ENCODE peak calls at places on chromosomes 1 and 21, in four cellular contexts. M is WTC11, Q is K562, A is SK-N-SH. V is an unnamed sample.
A peak's percentile ranks its signal among the peaks of the same experiment; 100 is the strongest.

GRCh38 chr1:86068841-86069756 is 87.5 kb downstream of the COL24A1 start:
- DNase-seq in M (no peak), Q (no peak), A (no peak), V (no peak)

GRCh38 chr1:15386128-15386824 is 23.4 kb upstream of the EFHD2 start:
- DNase-seq in M (no peak), Q (no peak), A (no peak), V (no peak)

GRCh38 chr1:18970762-18971161 is 14.3 kb upstream of the IFFO2 start:
- DNase-seq in M (no peak), Q (no peak), A (no peak), V (no peak)

GRCh38 chr1:174988539-174988938 is 11.2 kb upstream of the CACYBP start:
- DNase-seq in M (no peak), Q (no peak), A (no peak), V (no peak)

GRCh38 chr1:13888351-13888996 is 188.5 kb downstream of the PRDM2 start:
- DNase-seq in M (no peak), Q (no peak), A (no peak), V (no peak)

GRCh38 chr1:11337536-11338350 is 64.7 kb downstream of the UBIAD1 start:
- DNase-seq in M (peak; percentile 83), Q (peak; percentile 93), A (peak; percentile 88), V (no peak)

GRCh38 chr1:244672961-244673695 is 20.2 kb downstream of the DESI2 start:
- DNase-seq in M (no peak), Q (no peak), A (peak; percentile 49), V (no peak)

GRCh38 chr1:221204055-221204833 is 325.0 kb downstream of the HLX start:
- DNase-seq in M (no peak), Q (no peak), A (no peak), V (no peak)

GRCh38 chr1:13945856-13946255 is 245.9 kb downstream of the PRDM2 start:
- DNase-seq in M (no peak), Q (no peak), A (no peak), V (no peak)

GRCh38 chr21:21366277-21366676 is 368.1 kb downstream of the NCAM2 start:
- DNase-seq in M (no peak), Q (no peak), A (peak; percentile 4), V (no peak)

GRCh38 chr1:30534551-30534940 is 188.8 kb downstream of the MATN1 start:
- DNase-seq in M (no peak), Q (no peak), A (no peak), V (no peak)

GRCh38 chr21:45319461-45320211 is 31.9 kb upstream of the POFUT2 start:
- DNase-seq in M (no peak), Q (no peak), A (no peak), V (no peak)

GRCh38 chr1:27350673-27351540 is 9.1 kb downstream of the SYTL1 start:
- DNase-seq in M (peak; percentile 98), Q (peak; percentile 95), A (no peak), V (no peak)

GRCh38 chr1:96978867-96979266 is 257.3 kb downstream of the PTBP2 start:
- DNase-seq in M (no peak), Q (no peak), A (no peak), V (no peak)

GRCh38 chr1:45305231-45305630 is 21.5 kb upstream of the HPDL start:
- DNase-seq in M (no peak), Q (no peak), A (no peak), V (no peak)

GRCh38 chr1:188660573-188660972 is 1817.1 kb downstream of the BRINP3 start:
- DNase-seq in M (no peak), Q (no peak), A (no peak), V (no peak)

GRCh38 chr1:234719454-234720258 is 109.7 kb upstream of the IRF2BP2 start:
- DNase-seq in M (no peak), Q (no peak), A (no peak), V (no peak)

GRCh38 chr1:9822897-9823692 is 670 bp downstream of the CLSTN1 start:
- DNase-seq in M (peak; percentile 33), Q (peak; percentile 65), A (no peak), V (no peak)

GRCh38 chr1:5890346-5891106 is 101.7 kb downstream of the NPHP4 start:
- DNase-seq in M (no peak), Q (no peak), A (no peak), V (no peak)

GRCh38 chr1:19096036-19096833 is 113.8 kb downstream of the UBR4 start:
- DNase-seq in M (no peak), Q (no peak), A (peak; percentile 37), V (no peak)

DNA sequence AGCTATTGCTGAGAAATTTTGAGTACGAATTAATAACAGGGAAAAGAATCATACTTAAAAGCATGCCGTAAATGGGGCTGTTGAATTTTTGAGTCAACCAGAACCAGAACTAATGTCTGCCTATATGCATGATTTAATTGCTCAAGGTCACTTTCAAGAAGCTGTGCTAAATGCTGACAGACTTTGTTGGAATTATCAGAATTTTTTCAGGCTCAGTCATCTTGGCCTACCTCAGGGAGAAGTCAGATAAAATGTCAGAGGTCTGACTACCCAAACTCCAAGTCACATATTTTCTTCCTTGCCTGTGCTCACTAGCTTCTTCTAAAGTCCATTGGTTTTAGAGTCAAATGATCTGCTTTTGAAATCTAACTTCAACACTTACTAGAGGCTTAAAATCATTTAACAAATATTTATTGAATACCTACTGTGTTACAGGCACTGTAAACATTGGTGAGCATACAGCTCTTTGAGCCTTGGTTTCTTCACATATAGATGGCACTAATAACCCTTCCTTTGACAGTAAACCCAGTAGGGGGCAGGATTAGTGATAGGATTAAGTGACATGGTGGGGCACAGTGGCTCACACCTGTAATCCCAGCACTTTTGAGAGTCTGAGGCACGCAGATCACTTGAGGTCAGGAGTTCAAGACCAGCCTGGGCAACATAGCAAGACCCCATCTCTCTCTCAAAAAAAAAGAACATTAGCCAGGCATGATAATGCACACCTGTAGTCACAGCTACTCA is 121.2 kb upstream of the SLC44A3 start:
- DNase-seq in M (no peak), Q (no peak), A (no peak), V (no peak)
- TF ChIP-seq USF1 in M (no peak), Q (no peak), A (no peak), V (no peak)

GRCh38 chr21:42456457-42456856 is 39.6 kb downstream of the RSPH1 start:
- DNase-seq in M (no peak), Q (no peak), A (no peak), V (no peak)
- TF ChIP-seq USF1 in M (no peak), Q (no peak), A (no peak), V (no peak)

DNA sequence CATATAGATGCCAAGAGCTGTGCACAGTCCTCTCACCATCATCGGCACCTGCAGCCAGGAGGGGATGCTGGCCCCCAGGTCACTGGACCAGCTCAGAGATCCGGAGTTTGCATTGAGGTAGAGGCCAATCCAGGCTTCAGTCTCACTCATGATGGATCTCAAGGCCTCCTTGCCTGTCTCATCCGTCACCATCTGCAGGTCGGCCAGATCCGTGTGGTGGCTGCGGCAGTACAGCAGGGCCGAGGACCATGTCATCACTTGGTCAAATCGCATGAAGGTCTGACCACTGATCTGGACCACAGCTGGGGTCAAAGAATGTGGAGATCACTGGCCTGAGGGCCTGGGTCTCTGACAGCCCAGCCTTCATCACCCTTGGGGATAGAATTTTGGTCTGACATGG is 6.6 kb downstream of the CLEC20A start:
- DNase-seq in M (no peak), Q (no peak), A (no peak), V (no peak)
- TF ChIP-seq USF1 in M (no peak), Q (no peak), A (no peak), V (no peak)

GRCh38 chr1:183962903-183963302 is 74.6 kb downstream of the COLGALT2 start:
- DNase-seq in M (no peak), Q (no peak), A (no peak), V (no peak)
- TF ChIP-seq USF1 in M (no peak), Q (no peak), A (no peak), V (no peak)

DNA sequence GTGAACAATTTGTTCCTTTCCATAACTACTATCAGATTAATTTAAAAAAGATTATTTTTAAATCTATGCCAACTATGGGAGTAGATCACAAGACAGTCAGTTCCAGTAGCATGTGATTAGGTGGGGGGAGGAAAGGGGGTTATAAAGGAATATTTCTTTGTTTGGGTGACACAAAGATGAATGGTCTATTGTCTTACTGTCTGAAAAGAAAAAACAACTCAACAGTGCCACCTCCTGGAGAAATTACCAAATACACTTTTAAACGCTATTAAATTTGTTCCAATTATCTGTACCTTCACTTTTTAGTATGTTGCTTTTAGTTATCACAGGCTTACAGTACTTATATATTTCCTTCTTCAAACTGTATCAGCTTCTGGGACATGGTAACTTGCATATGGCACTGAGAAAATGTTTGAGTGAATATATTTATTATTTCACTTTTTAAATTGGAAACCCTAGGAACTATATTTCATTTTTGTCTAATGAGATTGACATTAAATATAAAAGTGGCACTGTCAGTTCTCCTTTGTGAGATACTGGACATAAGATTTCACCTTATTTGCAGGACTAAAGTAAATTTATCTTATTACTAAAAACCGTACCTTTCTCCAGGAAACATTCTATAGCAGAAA is 1.7 kb upstream of the SORT1 start:
- DNase-seq in M (no peak), Q (peak; percentile 57), A (peak; percentile 59), V (no peak)
- TF ChIP-seq USF1 in M (no peak), Q (no peak), A (no peak), V (no peak)

GRCh38 chr1:172727956-172728603 is 69.2 kb downstream of the FASLG start:
- DNase-seq in M (peak; percentile 58), Q (peak; percentile 63), A (peak; percentile 28), V (no peak)
- TF ChIP-seq USF1 in M (no peak), Q (no peak), A (no peak), V (no peak)

DNA sequence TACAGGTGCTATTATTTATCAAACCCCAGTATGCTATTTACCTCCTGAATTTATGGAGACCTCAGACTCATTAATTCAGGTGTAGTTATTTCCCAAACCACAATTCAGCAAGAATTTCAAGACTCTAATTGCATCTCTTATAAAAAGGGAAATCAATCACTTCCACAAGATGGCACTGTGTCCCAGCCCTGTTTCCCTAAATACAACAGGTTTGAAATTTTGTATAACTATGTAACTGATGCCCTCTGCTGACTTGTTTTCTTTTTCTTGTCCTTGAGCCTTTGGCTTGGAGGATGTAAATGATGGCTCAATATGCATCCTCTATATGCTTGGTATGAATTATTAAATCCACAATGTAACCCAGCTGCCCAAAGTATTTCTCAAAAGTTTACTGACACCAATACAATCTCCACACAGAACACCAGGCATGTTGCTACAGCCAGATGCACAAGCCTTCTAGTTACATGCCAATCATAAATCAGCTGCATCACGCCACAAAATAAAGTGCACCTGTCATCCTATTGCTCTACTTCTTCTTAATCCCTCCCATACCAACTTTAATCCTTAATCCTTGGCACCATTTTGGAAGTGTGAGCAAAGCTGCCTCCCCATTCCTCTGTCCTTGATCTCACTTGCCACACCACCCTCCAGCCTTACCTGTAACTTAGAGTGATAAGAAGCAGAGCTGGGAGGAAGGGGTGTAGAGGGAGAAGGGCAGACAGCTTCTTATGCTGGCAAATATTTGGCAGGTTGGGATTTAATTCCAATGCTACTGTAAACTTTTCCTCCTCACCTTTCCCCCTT is 9.0 kb downstream of the C1orf105 start:
- DNase-seq in M (peak; percentile 16), Q (peak; percentile 45), A (peak; percentile 40), V (peak; percentile 34)
- TF ChIP-seq USF1 in M (no peak), Q (no peak), A (no peak), V (no peak)